ENCODE peak calls at places on chromosomes 2 and 18, in four cellular contexts. One of them, this sample, is unnamed. For H3K4me1, the result is how much of the 10 kb centered on the place peaks cover.

GRCh38 chr2:185291035-185291647 is 447.5 kb upstream of the FSIP2 start:
- DNase-seq in lower lobe of right lung: no peak
- DNase-seq in MM.1S: peak
- DNase-seq in CD4-positive, CD25-positive, alpha-beta regulatory T cell: no peak
- DNase-seq in this sample: no peak

GRCh38 chr2:111015256-111015655 is 105.5 kb upstream of the BCL2L11 start:
- DNase-seq in lower lobe of right lung: no peak
- DNase-seq in MM.1S: no peak
- DNase-seq in CD4-positive, CD25-positive, alpha-beta regulatory T cell: no peak
- DNase-seq in this sample: no peak

GRCh38 chr2:38301969-38302702 is 74.9 kb downstream of the ATL2 start:
- DNase-seq in MM.1S: no peak
- DNase-seq in CD4-positive, CD25-positive, alpha-beta regulatory T cell: no peak
- DNase-seq in lower lobe of right lung: no peak
- DNase-seq in this sample: no peak

GRCh38 chr2:199310654-199311275 is 147.0 kb downstream of the SATB2 start:
- DNase-seq in MM.1S: no peak
- DNase-seq in lower lobe of right lung: no peak
- DNase-seq in CD4-positive, CD25-positive, alpha-beta regulatory T cell: no peak
- DNase-seq in this sample: no peak

GRCh38 chr2:153766415-153766814 is 105.3 kb upstream of the GALNT13 start:
- DNase-seq in lower lobe of right lung: no peak
- DNase-seq in MM.1S: no peak
- DNase-seq in CD4-positive, CD25-positive, alpha-beta regulatory T cell: no peak
- DNase-seq in this sample: no peak

GRCh38 chr18:48468151-48468550 is 59.0 kb upstream of the ZBTB7C start:
- DNase-seq in MM.1S: no peak
- DNase-seq in CD4-positive, CD25-positive, alpha-beta regulatory T cell: no peak
- DNase-seq in lower lobe of right lung: no peak
- DNase-seq in this sample: no peak

GRCh38 chr2:30649278-30649677 is 158.0 kb downstream of the CAPN13 start:
- DNase-seq in lower lobe of right lung: no peak
- DNase-seq in MM.1S: no peak
- DNase-seq in CD4-positive, CD25-positive, alpha-beta regulatory T cell: no peak
- DNase-seq in this sample: no peak

GRCh38 chr2:41377837-41378236 is 670.0 kb upstream of the PKDCC start:
- DNase-seq in lower lobe of right lung: no peak
- DNase-seq in CD4-positive, CD25-positive, alpha-beta regulatory T cell: no peak
- DNase-seq in MM.1S: no peak
- DNase-seq in this sample: no peak

GRCh38 chr2:145141981-145142380 is 622.1 kb upstream of the ZEB2 start:
- DNase-seq in CD4-positive, CD25-positive, alpha-beta regulatory T cell: no peak
- DNase-seq in MM.1S: no peak
- DNase-seq in lower lobe of right lung: no peak
- DNase-seq in this sample: no peak

GRCh38 chr2:169302364-169302763 is 60.0 kb downstream of the LRP2 start:
- DNase-seq in lower lobe of right lung: no peak
- DNase-seq in MM.1S: no peak
- DNase-seq in CD4-positive, CD25-positive, alpha-beta regulatory T cell: no peak
- DNase-seq in this sample: no peak

GRCh38 chr2:169298007-169298406 is 64.3 kb downstream of the LRP2 start:
- DNase-seq in CD4-positive, CD25-positive, alpha-beta regulatory T cell: no peak
- DNase-seq in lower lobe of right lung: no peak
- DNase-seq in MM.1S: no peak
- DNase-seq in this sample: no peak

GRCh38 chr2:169301596-169302330 is 60.6 kb downstream of the LRP2 start:
- DNase-seq in lower lobe of right lung: no peak
- DNase-seq in MM.1S: no peak
- DNase-seq in CD4-positive, CD25-positive, alpha-beta regulatory T cell: no peak
- DNase-seq in this sample: no peak

GRCh38 chr2:169300617-169301530 is 61.5 kb downstream of the LRP2 start:
- DNase-seq in lower lobe of right lung: no peak
- DNase-seq in CD4-positive, CD25-positive, alpha-beta regulatory T cell: no peak
- DNase-seq in MM.1S: no peak
- DNase-seq in this sample: no peak

GRCh38 chr2:169303579-169304285 is 58.6 kb downstream of the LRP2 start:
- DNase-seq in lower lobe of right lung: no peak
- DNase-seq in CD4-positive, CD25-positive, alpha-beta regulatory T cell: no peak
- DNase-seq in MM.1S: no peak
- DNase-seq in this sample: no peak
- H3K4me1 ChIP-seq in lower lobe of right lung: under half
- H3K4me1 ChIP-seq in CD4-positive, CD25-positive, alpha-beta regulatory T cell: under half
- H3K4me1 ChIP-seq in MM.1S: under half
- H3K4me1 ChIP-seq in this sample: under half

DNA sequence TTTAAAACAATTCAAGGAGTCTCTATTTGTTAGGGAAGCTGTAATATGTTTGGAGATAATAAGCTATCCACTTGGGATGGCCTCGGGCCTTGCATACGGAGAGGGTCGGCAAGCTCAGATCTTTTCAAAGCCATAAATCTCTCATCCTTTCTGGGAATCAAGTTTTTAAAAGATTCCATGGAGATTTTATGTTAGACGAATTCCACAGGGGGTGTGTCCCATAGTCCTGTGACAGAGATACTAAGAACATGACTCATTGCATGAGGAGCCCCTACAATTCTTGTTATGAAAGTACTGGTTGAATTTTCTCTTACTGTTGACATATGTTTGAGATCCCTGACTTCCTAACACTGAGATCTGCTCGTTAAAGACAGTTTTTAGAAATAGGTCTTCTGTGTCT is 108.7 kb downstream of the FEZ2 start:
- DNase-seq in lower lobe of right lung: no peak
- DNase-seq in CD4-positive, CD25-positive, alpha-beta regulatory T cell: no peak
- DNase-seq in MM.1S: no peak
- DNase-seq in this sample: no peak
- H3K4me1 ChIP-seq in lower lobe of right lung: under half
- H3K4me1 ChIP-seq in CD4-positive, CD25-positive, alpha-beta regulatory T cell: under half
- H3K4me1 ChIP-seq in MM.1S: under half
- H3K4me1 ChIP-seq in this sample: under half

DNA sequence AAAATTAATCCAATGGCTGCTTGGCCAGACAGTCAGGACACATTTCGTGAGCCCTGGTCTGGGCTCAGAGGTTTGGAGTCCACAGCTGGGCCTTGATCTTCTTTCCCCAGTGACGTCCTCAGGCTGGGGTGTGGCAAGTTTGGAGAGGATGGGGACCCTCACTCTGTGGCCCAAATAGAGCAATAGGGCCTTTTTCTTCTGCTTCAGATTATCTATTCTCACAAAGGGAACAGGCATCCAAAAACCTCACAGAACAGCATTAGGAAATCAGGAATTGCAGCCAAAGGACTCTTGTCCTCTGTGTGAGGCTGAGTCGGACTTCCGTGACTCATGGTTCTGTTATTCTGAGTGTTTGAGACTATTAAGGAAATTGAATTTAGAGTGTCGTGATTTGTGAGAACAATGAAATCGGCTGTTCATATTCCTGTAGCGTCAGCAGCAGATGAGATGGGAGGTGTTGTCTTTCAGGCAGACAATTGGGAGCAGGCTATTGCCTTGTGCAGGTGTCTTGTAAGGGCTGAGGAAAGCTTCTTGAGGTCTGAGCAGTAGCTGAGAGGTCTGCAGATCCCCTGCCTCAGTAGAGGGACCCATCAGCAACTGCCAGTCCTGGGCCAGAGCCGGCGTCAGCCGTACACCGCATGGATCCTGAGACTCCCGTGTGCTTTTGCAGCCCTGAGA is 113.8 kb downstream of the SH3RF3 start:
- DNase-seq in lower lobe of right lung: no peak
- DNase-seq in CD4-positive, CD25-positive, alpha-beta regulatory T cell: no peak
- DNase-seq in MM.1S: no peak
- DNase-seq in this sample: no peak
- H3K4me1 ChIP-seq in lower lobe of right lung: half or more
- H3K4me1 ChIP-seq in CD4-positive, CD25-positive, alpha-beta regulatory T cell: under half
- H3K4me1 ChIP-seq in MM.1S: under half
- H3K4me1 ChIP-seq in this sample: under half

DNA sequence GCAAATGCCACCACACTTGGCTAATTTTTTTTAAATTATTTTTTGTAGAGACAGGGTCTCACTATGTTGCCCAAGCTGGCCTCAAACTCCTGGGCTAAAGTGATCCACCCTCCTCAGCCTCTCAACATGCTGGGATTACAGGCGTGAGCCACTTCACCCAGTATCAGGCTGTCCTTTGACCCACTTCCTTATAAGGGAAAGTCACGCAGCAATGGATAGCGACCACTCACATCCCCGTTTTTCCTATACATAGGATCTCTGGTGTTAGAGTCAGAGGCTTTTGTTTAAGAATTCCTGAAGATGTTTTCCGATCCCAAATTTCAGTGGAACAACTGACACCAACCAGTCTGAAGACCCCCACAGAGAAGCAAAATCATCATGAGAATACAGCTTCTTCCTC is 41.4 kb upstream of the RFX8 start:
- DNase-seq in MM.1S: no peak
- DNase-seq in CD4-positive, CD25-positive, alpha-beta regulatory T cell: no peak
- DNase-seq in lower lobe of right lung: no peak
- DNase-seq in this sample: no peak
- H3K4me1 ChIP-seq in MM.1S: under half
- H3K4me1 ChIP-seq in CD4-positive, CD25-positive, alpha-beta regulatory T cell: under half
- H3K4me1 ChIP-seq in lower lobe of right lung: under half
- H3K4me1 ChIP-seq in this sample: under half